ENCODE peak calls at places on chromosome 11, in five cellular contexts. C is NCI-H2081, N is GM23248, H is fibroblast of lung, E is A673. T is an unnamed sample.

GRCh38 chr11:35785287-35786167 is 123.0 kb downstream of the TRIM44 start:
- DNase-seq in N (peak; percentile 42), E (no peak), C (no peak), H (no peak), T (peak; percentile 22)

GRCh38 chr11:83684071-83684470 is 397.9 kb upstream of the CCDC90B start:
- DNase-seq in C (no peak), E (no peak), H (no peak), N (no peak), T (no peak)

GRCh38 chr11:120210651-120211521 is at the start of gene OAF:
- DNase-seq in N (peak; percentile 90), C (peak; percentile 37), H (peak; percentile 90), E (peak; percentile 93), T (peak; percentile 81)

GRCh38 chr11:81026008-81026407 is 1585.2 kb upstream of the TENM4 start:
- DNase-seq in N (no peak), C (no peak), E (peak; percentile 39), H (no peak), T (no peak)

GRCh38 chr11:123300874-123301695 is 106.0 kb upstream of the CLMP start:
- DNase-seq in H (peak; percentile 70), C (no peak), N (peak; percentile 57), E (no peak), T (no peak)

GRCh38 chr11:100438366-100438765 is 248.7 kb upstream of the ARHGAP42 start:
- DNase-seq in C (no peak), N (no peak), E (no peak), H (no peak), T (no peak)

GRCh38 chr11:122850076-122850631 is 11.9 kb downstream of the CRTAM start:
- DNase-seq in C (no peak), N (peak; percentile 75), E (peak; percentile 83), H (no peak), T (peak; percentile 44)

GRCh38 chr11:10051868-10052586 is 242.0 kb downstream of the SBF2 start:
- DNase-seq in H (peak; percentile 26), N (no peak), C (no peak), E (no peak), T (no peak)

GRCh38 chr11:6297831-6298230 is 22.5 kb downstream of the CAVIN3 start:
- DNase-seq in N (peak; percentile 29), H (peak; percentile 32), C (no peak), E (peak; percentile 21), T (no peak)

GRCh38 chr11:37500425-37500824 is 902.4 kb upstream of the RAG2 start:
- DNase-seq in E (no peak), C (no peak), H (no peak), N (no peak), T (no peak)

GRCh38 chr11:85115798-85116197 is 511.3 kb downstream of the DLG2 start:
- DNase-seq in C (no peak), E (no peak), H (no peak), N (no peak), T (no peak)

GRCh38 chr11:70252844-70253243 is 17.6 kb upstream of the PPFIA1 start:
- DNase-seq in C (no peak), E (no peak), H (no peak), N (no peak), T (peak; percentile 51)

GRCh38 chr11:10118830-10119229 is 175.2 kb downstream of the SBF2 start:
- DNase-seq in H (no peak), E (no peak), C (no peak), N (peak; percentile 33), T (no peak)

GRCh38 chr11:14357843-14358728 is 897 bp downstream of the RRAS2 start:
- DNase-seq in E (peak; percentile 64), N (peak; percentile 85), H (peak; percentile 62), C (peak; percentile 31), T (peak; percentile 66)

GRCh38 chr11:70524096-70524922 is 126.0 kb downstream of the CTTN start:
- DNase-seq in C (no peak), E (no peak), N (no peak), H (no peak), T (no peak)

GRCh38 chr11:16989554-16989953 is 24.7 kb downstream of the PLEKHA7 start:
- DNase-seq in H (no peak), E (no peak), C (peak; percentile 22), N (no peak), T (no peak)

GRCh38 chr11:12677131-12677530 is 2.9 kb downstream of the TEAD1 start:
- DNase-seq in H (peak; percentile 65), C (peak; percentile 54), N (peak; percentile 35), E (no peak), T (no peak)

GRCh38 chr11:82865841-82866240 is 34.4 kb downstream of the PRCP start:
- DNase-seq in H (no peak), C (no peak), N (peak; percentile 59), E (no peak), T (no peak)

GRCh38 chr11:115613986-115614625 is 109.9 kb upstream of the CADM1 start:
- DNase-seq in H (peak; percentile 58), N (peak; percentile 58), C (no peak), E (no peak), T (no peak)

GRCh38 chr11:67545280-67545679 is 22.0 kb upstream of the CABP2 start:
- DNase-seq in E (peak; percentile 46), H (no peak), C (no peak), N (no peak), T (no peak)

GRCh38 chr11:117187428-117187798 is 8.9 kb downstream of the SIDT2 start:
- DNase-seq in H (no peak), C (no peak), E (no peak), N (no peak), T (no peak)

GRCh38 chr11:59102259-59102765 is 4.7 kb upstream of the FAM111B start:
- DNase-seq in H (peak; percentile 36), C (peak; percentile 0), N (peak; percentile 62), E (peak; percentile 48), T (peak; percentile 88)

GRCh38 chr11:134074346-134074745 is 5.5 kb downstream of the JAM3 start:
- DNase-seq in E (no peak), H (no peak), N (peak; percentile 20), C (no peak), T (no peak)

GRCh38 chr11:30497600-30497999 is 88.6 kb downstream of the MPPED2 start:
- DNase-seq in H (no peak), N (no peak), E (no peak), C (no peak), T (no peak)